ENCODE peak calls at places on chromosome 12, in ten cellular contexts. A is A549, X is transverse colon, B is sigmoid colon, R is spleen, J is uterus, U is stomach, V is suprapubic skin, L is IMR-90, Q is ovary. T is an unnamed sample. For H3K4me1, the result is how much of the 10 kb centered on the place peaks cover.

GRCh38 chr12:101772019-101772774 is 32.9 kb upstream of the SYCP3 start:
- DNase-seq in A (no peak), X (no peak), B (no peak), R (no peak), J (no peak), U (no peak), V (no peak), L (no peak), Q (no peak), T (no peak)

GRCh38 chr12:8948711-8949524 is 527 bp downstream of the M6PR start:
- DNase-seq in A (peak), X (peak), B (no peak), R (no peak), J (no peak), U (no peak), V (no peak), L (peak), Q (peak), T (peak)

GRCh38 chr12:112543666-112544185 is 125.0 kb downstream of the PTPN11 start:
- DNase-seq in A (no peak), X (no peak), B (no peak), R (no peak), J (no peak), U (no peak), V (no peak), L (no peak), Q (no peak), T (no peak)

GRCh38 chr12:49920241-49920914 is 16.7 kb upstream of the FAIM2 start:
- DNase-seq in A (no peak), X (no peak), B (no peak), R (peak), J (peak), U (no peak), V (no peak), L (peak), Q (peak), T (no peak)

GRCh38 chr12:6863586-6864321 is 3.6 kb upstream of the TPI1 start:
- DNase-seq in A (no peak), X (no peak), B (no peak), R (peak), J (no peak), U (no peak), V (no peak), L (no peak), Q (no peak), T (no peak)

GRCh38 chr12:130944878-130945277 is 8.8 kb upstream of the ADGRD1 start:
- DNase-seq in A (no peak), X (no peak), B (no peak), R (no peak), J (no peak), U (no peak), V (no peak), L (no peak), Q (no peak), T (no peak)

GRCh38 chr12:10249690-10250455 is 37.2 kb downstream of the GABARAPL1 start:
- DNase-seq in A (no peak), X (no peak), B (no peak), R (no peak), J (no peak), U (no peak), V (no peak), L (no peak), Q (no peak), T (no peak)

GRCh38 chr12:82912406-82912805 is 225.7 kb downstream of the TMTC2 start:
- DNase-seq in A (no peak), X (no peak), B (no peak), R (no peak), J (no peak), U (no peak), V (no peak), L (peak), Q (no peak), T (no peak)

GRCh38 chr12:104426926-104427546 is 29.7 kb upstream of the CHST11 start:
- DNase-seq in A (no peak), X (no peak), B (no peak), R (no peak), J (no peak), U (no peak), V (no peak), L (peak), Q (no peak), T (no peak)

GRCh38 chr12:110844551-110845395 is 2.0 kb upstream of the CCDC63 start:
- DNase-seq in A (no peak), X (no peak), B (no peak), R (no peak), J (no peak), U (no peak), V (no peak), L (no peak), Q (no peak), T (no peak)

GRCh38 chr12:90257927-90258624 is 549.4 kb upstream of the ATP2B1 start:
- DNase-seq in A (no peak), X (no peak), B (no peak), R (no peak), J (no peak), U (no peak), V (no peak), L (no peak), Q (no peak), T (no peak)

GRCh38 chr12:90253674-90254181 is 545.1 kb upstream of the ATP2B1 start:
- DNase-seq in A (peak), X (peak), B (peak), R (peak), J (no peak), U (peak), V (peak), L (peak), Q (no peak), T (peak)

GRCh38 chr12:90250041-90250440 is 541.4 kb upstream of the ATP2B1 start:
- DNase-seq in A (no peak), X (no peak), B (no peak), R (no peak), J (no peak), U (no peak), V (no peak), L (no peak), Q (no peak), T (peak)

GRCh38 chr12:90250766-90251165 is 542.1 kb upstream of the ATP2B1 start:
- DNase-seq in A (no peak), X (no peak), B (peak), R (no peak), J (no peak), U (no peak), V (no peak), L (no peak), Q (no peak), T (peak)

GRCh38 chr12:90253142-90253541 is 544.5 kb upstream of the ATP2B1 start:
- DNase-seq in A (no peak), X (no peak), B (no peak), R (no peak), J (no peak), U (no peak), V (no peak), L (no peak), Q (no peak), T (no peak)
- H3K27ac ChIP-seq in A (no peak), X (peak), B (peak), R (no peak), J (no peak), U (no peak), V (no peak), L (no peak), Q (no peak), T (no peak)

DNA sequence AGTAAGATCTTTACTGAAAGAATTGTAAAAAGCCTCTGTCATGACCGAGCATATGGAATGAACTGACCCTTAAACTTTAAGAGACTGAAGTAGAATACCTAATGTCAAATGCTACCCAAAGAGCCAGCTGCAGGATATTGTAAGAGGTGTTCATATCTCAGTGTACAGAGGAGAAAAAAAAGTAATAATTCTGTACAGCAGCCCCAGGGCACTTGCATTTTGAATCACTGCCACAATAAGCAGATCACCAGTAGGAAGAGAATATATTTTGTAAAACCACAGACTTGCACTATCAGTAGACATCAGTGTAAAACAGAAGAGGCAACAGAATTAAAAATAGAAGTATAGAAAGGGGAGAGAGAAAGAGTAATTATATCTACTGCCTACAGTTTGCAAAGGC is 162.6 kb downstream of the PPFIA2 start:
- DNase-seq in A (no peak), X (no peak), B (no peak), R (no peak), J (no peak), U (no peak), V (no peak), L (no peak), Q (no peak), T (no peak)
- TF ChIP-seq POLR2A in A (no peak), X (no peak), B (no peak), R (no peak), J (no peak), U (no peak), V (no peak), L (no peak), Q (no peak), T (no peak)

GRCh38 chr12:52873832-52874572 is 25.2 kb upstream of the KRT78 start:
- DNase-seq in A (peak), X (peak), B (peak), R (peak), J (peak), U (peak), V (peak), L (peak), Q (peak), T (peak)

GRCh38 chr12:52871291-52871961 is 22.6 kb upstream of the KRT78 start:
- DNase-seq in A (peak), X (peak), B (no peak), R (no peak), J (no peak), U (peak), V (no peak), L (peak), Q (peak), T (no peak)

GRCh38 chr12:52874573-52875435 is 26.0 kb upstream of the KRT78 start:
- DNase-seq in A (no peak), X (no peak), B (no peak), R (no peak), J (no peak), U (no peak), V (no peak), L (no peak), Q (no peak), T (no peak)

GRCh38 chr12:52872644-52873384 is 24.0 kb upstream of the KRT78 start:
- DNase-seq in A (peak), X (peak), B (no peak), R (no peak), J (no peak), U (no peak), V (no peak), L (no peak), Q (no peak), T (no peak)

GRCh38 chr12:52873513-52873831 is 24.7 kb upstream of the KRT78 start:
- DNase-seq in A (no peak), X (no peak), B (no peak), R (no peak), J (no peak), U (no peak), V (no peak), L (no peak), Q (no peak), T (no peak)
- H3K4me1 ChIP-seq in A (half or more), X (half or more), B (under half), R (under half), J (under half), U (under half), V (half or more), L (under half), Q (under half), T (under half)

GRCh38 chr12:106840217-106840616 is 65.7 kb downstream of the RIC8B start:
- DNase-seq in A (peak), X (no peak), B (no peak), R (no peak), J (peak), U (no peak), V (no peak), L (peak), Q (no peak), T (peak)
- H3K27ac ChIP-seq in A (peak), X (peak), B (peak), R (no peak), J (no peak), U (peak), V (no peak), L (no peak), Q (no peak), T (peak)

DNA sequence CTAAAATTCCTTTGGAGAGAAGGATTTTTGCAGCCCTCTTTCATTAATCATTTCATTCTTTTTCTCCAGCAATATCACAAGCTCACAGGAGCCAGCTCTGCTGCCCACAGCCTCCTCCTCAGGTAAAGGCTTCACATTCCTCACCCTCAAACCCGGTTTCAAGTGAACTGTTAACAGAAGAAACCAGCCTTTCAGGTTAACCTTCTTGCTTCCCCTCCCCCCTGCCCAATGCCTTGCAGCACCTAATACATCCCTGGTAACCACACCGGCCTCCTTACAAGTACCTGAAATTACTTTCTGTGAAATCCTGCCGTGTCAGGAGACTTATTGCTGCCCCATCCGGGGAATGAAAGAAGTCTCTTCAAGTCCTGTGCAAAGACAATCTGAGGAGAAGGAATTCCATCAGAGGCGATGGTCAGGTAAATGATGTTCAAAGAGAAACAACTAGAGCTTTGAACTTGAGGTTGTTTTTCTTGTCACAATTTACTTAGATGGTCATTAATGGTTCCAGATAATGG is 111.2 kb downstream of the MYRFL start:
- DNase-seq in A (no peak), X (no peak), B (no peak), R (no peak), J (no peak), U (no peak), V (no peak), L (no peak), Q (no peak), T (peak)
- TF ChIP-seq POLR2A in A (no peak), X (no peak), B (no peak), R (no peak), J (no peak), U (no peak), V (no peak), L (no peak), Q (no peak), T (no peak)

DNA sequence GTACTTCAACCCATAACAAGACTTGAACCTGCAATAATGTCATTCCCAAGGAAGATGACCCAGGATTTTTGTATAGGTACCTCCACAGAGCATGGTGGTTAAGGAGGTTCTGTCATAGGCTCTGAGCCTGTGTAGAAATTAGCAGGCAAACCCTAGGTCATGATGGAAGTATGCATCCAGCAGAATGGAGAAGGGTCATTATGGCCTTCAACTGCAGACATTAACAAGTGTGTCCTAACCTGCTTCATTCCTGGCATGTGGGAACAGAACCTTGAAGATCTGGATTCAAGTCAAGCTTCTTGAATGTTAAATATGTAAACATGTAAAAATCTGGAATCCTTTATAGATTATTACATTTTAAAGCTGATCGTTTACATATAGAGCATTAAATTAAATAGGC is 116.2 kb upstream of the SLC38A4 start:
- DNase-seq in A (no peak), X (no peak), B (no peak), R (no peak), J (no peak), U (no peak), V (no peak), L (no peak), Q (no peak), T (no peak)
- H3K4me1 ChIP-seq in A (under half), X (under half), B (under half), R (under half), J (under half), U (under half), V (under half), L (under half), Q (under half), T (under half)

T was measured in thyroid gland.